ENCODE peak calls at places on chromosomes 16 and 17, in five cellular contexts. Q, C, L, S and Z are unnamed samples.

GRCh38 chr17:45341389-45342158 is 24.8 kb upstream of the MAP3K14 start:
- DNase-seq in Q (no peak), C (no peak), L (no peak), S (peak; percentile 69), Z (no peak)

GRCh38 chr17:45149037-45149668 is 878 bp downstream of the HEXIM1 start:
- DNase-seq in Q (peak; percentile 71), C (peak; percentile 80), L (peak; percentile 73), S (peak; percentile 87), Z (peak; percentile 81)

GRCh38 chr16:84897911-84898377 is 78.2 kb downstream of the CRISPLD2 start:
- DNase-seq in Q (no peak), C (no peak), L (no peak), S (no peak), Z (no peak)

GRCh38 chr17:57121308-57122042 is 36.4 kb downstream of the AKAP1 start:
- DNase-seq in Q (no peak), C (no peak), L (no peak), S (no peak), Z (no peak)

GRCh38 chr16:67441289-67441753 is 10.4 kb downstream of the HSD11B2 start:
- DNase-seq in Q (peak; percentile 21), C (no peak), L (no peak), S (peak; percentile 45), Z (peak; percentile 46)

GRCh38 chr16:69620564-69620963 is 54.8 kb downstream of the NFAT5 start:
- DNase-seq in Q (no peak), C (no peak), L (no peak), S (no peak), Z (no peak)

GRCh38 chr17:76635659-76636360 is 7.7 kb downstream of the ST6GALNAC1 start:
- DNase-seq in Q (no peak), C (no peak), L (no peak), S (no peak), Z (no peak)

GRCh38 chr17:80124351-80124981 is 22.5 kb downstream of the EIF4A3 start:
- DNase-seq in Q (no peak), C (no peak), L (no peak), S (no peak), Z (no peak)

GRCh38 chr16:379183-379960 is 2.4 kb downstream of the PGAP6 start:
- DNase-seq in Q (peak; percentile 81), C (no peak), L (no peak), S (no peak), Z (no peak)

GRCh38 chr17:66747561-66748275 is 87.2 kb upstream of the CACNG5 start:
- DNase-seq in Q (no peak), C (no peak), L (no peak), S (no peak), Z (no peak)

GRCh38 chr16:1054660-1055556 is 17.6 kb upstream of the SSTR5 start:
- DNase-seq in Q (no peak), C (peak; percentile 27), L (peak; percentile 51), S (no peak), Z (peak; percentile 18)

GRCh38 chr16:46839986-46840443 is 9.0 kb upstream of the C16orf87 start:
- DNase-seq in Q (no peak), C (no peak), L (no peak), S (no peak), Z (no peak)

GRCh38 chr16:27426423-27427408 is 24.7 kb downstream of the IL21R start:
- DNase-seq in Q (no peak), C (peak; percentile 69), L (peak; percentile 80), S (no peak), Z (no peak)

GRCh38 chr17:8223356-8224063 is 13.1 kb upstream of the AURKB start:
- DNase-seq in Q (peak; percentile 14), C (peak; percentile 63), L (peak; percentile 54), S (peak; percentile 64), Z (peak; percentile 60)

GRCh38 chr17:78568494-78569115 is 8.6 kb downstream of the DNAH17 start:
- DNase-seq in Q (no peak), C (no peak), L (no peak), S (no peak), Z (no peak)

GRCh38 chr17:83196088-83196765 is 116.8 kb downstream of the METRNL start:
- DNase-seq in Q (no peak), C (peak; percentile 5), L (no peak), S (no peak), Z (no peak)

GRCh38 chr17:81991684-81992513 is 14.5 kb downstream of the ASPSCR1 start:
- DNase-seq in Q (peak; percentile 92), C (no peak), L (no peak), S (no peak), Z (no peak)

GRCh38 chr17:50248255-50248654 is 26.0 kb upstream of the TMEM92 start:
- DNase-seq in Q (no peak), C (no peak), L (no peak), S (no peak), Z (no peak)

GRCh38 chr16:31274831-31275816 is 15.3 kb downstream of the ITGAM start:
- DNase-seq in Q (no peak), C (no peak), L (no peak), S (no peak), Z (no peak)

GRCh38 chr17:1605681-1606351 is 22.8 kb downstream of the SLC43A2 start:
- DNase-seq in Q (no peak), C (no peak), L (no peak), S (no peak), Z (no peak)

GRCh38 chr16:80250376-80250775 is 290.4 kb upstream of the DYNLRB2 start:
- DNase-seq in Q (no peak), C (no peak), L (no peak), S (no peak), Z (no peak)

GRCh38 chr17:73604476-73604875 is 39.8 kb downstream of the SDK2 start:
- DNase-seq in Q (no peak), C (no peak), L (no peak), S (no peak), Z (no peak)

GRCh38 chr17:80287806-80288579 is 27.3 kb downstream of the RNF213 start:
- DNase-seq in Q (no peak), C (no peak), L (no peak), S (no peak), Z (peak; percentile 30)

GRCh38 chr17:29880031-29880430 is 50.0 kb downstream of the SSH2 start:
- DNase-seq in Q (no peak), C (no peak), L (no peak), S (no peak), Z (no peak)

GRCh38 chr17:37815516-37815915 is 70.7 kb upstream of the HNF1B start:
- DNase-seq in Q (no peak), C (no peak), L (no peak), S (no peak), Z (no peak)

GRCh38 chr17:48487221-48487620 is 43.6 kb downstream of the HOXB1 start:
- DNase-seq in Q (no peak), C (no peak), L (no peak), S (no peak), Z (no peak)

GRCh38 chr16:1026784-1027415 is 45.3 kb downstream of the SOX8 start:
- DNase-seq in Q (no peak), C (no peak), L (no peak), S (no peak), Z (no peak)

GRCh38 chr16:79003026-79003617 is 597.4 kb downstream of the MAF start:
- DNase-seq in Q (no peak), C (no peak), L (no peak), S (no peak), Z (no peak)